ENCODE peak calls at places on chromosomes 7 and 10, in four cellular contexts. One of them, this sample, is unnamed.

GRCh38 chr7:41916450-41916927 is 213.6 kb upstream of the INHBA start:
- DNase-seq in lung: no peak
- DNase-seq in AG04450: peak; percentile 93
- DNase-seq in uterus: peak; percentile 52
- DNase-seq in this sample: no peak

GRCh38 chr7:109003742-109004141 is 434.1 kb downstream of the DNAJB9 start:
- DNase-seq in lung: peak; percentile 31
- DNase-seq in AG04450: no peak
- DNase-seq in uterus: no peak
- DNase-seq in this sample: no peak

GRCh38 chr7:22651534-22652243 is 75.3 kb upstream of the IL6 start:
- DNase-seq in lung: no peak
- DNase-seq in AG04450: no peak
- DNase-seq in uterus: no peak
- DNase-seq in this sample: no peak

GRCh38 chr10:124879136-124879535 is 62.8 kb upstream of the ZRANB1 start:
- DNase-seq in lung: no peak
- DNase-seq in AG04450: no peak
- DNase-seq in uterus: no peak
- DNase-seq in this sample: no peak

GRCh38 chr7:46651561-46652088 is 730.6 kb upstream of the IGFBP3 start:
- DNase-seq in lung: no peak
- DNase-seq in AG04450: no peak
- DNase-seq in uterus: no peak
- DNase-seq in this sample: no peak

GRCh38 chr7:123747620-123748141 is 1.1 kb downstream of the WASL start:
- DNase-seq in lung: peak; percentile 61
- DNase-seq in AG04450: peak; percentile 68
- DNase-seq in uterus: peak; percentile 28
- DNase-seq in this sample: no peak

GRCh38 chr7:104971290-104972071 is 42.5 kb upstream of the KMT2E start:
- DNase-seq in lung: no peak
- DNase-seq in AG04450: no peak
- DNase-seq in uterus: no peak
- DNase-seq in this sample: no peak

GRCh38 chr10:31851216-31851615 is 77.4 kb downstream of the ARHGAP12 start:
- DNase-seq in lung: no peak
- DNase-seq in AG04450: no peak
- DNase-seq in uterus: no peak
- DNase-seq in this sample: no peak

GRCh38 chr10:84221916-84222315 is 3.4 kb downstream of the LRIT2 start:
- DNase-seq in lung: no peak
- DNase-seq in AG04450: no peak
- DNase-seq in uterus: no peak
- DNase-seq in this sample: no peak

GRCh38 chr10:130728531-130729215 is 582.8 kb downstream of the TCERG1L start:
- DNase-seq in lung: no peak
- DNase-seq in AG04450: no peak
- DNase-seq in uterus: no peak
- DNase-seq in this sample: no peak

GRCh38 chr7:159070422-159071148 is 74.1 kb downstream of the VIPR2 start:
- DNase-seq in lung: no peak
- DNase-seq in AG04450: no peak
- DNase-seq in uterus: no peak
- DNase-seq in this sample: peak; percentile 65

GRCh38 chr7:44279731-44280505 is 45.5 kb downstream of the CAMK2B start:
- DNase-seq in lung: no peak
- DNase-seq in AG04450: no peak
- DNase-seq in uterus: peak; percentile 3
- DNase-seq in this sample: peak; percentile 49

GRCh38 chr10:42952931-42953683 is 123.8 kb upstream of the RET start:
- DNase-seq in lung: peak; percentile 26
- DNase-seq in AG04450: no peak
- DNase-seq in uterus: no peak
- DNase-seq in this sample: peak; percentile 79

GRCh38 chr10:110500515-110500905 is 2.8 kb downstream of the DUSP5 start:
- DNase-seq in lung: no peak
- DNase-seq in AG04450: no peak
- DNase-seq in uterus: peak; percentile 36
- DNase-seq in this sample: no peak

GRCh38 chr10:104309980-104310978 is 28.0 kb downstream of the ITPRIP start:
- DNase-seq in lung: no peak
- DNase-seq in AG04450: no peak
- DNase-seq in uterus: no peak
- DNase-seq in this sample: no peak

GRCh38 chr7:33537078-33537477 is 368.3 kb upstream of the BMPER start:
- DNase-seq in lung: no peak
- DNase-seq in AG04450: no peak
- DNase-seq in uterus: no peak
- DNase-seq in this sample: no peak

GRCh38 chr7:144796919-144797318 is 38.9 kb downstream of the TPK1 start:
- DNase-seq in lung: no peak
- DNase-seq in AG04450: no peak
- DNase-seq in uterus: no peak
- DNase-seq in this sample: no peak

GRCh38 chr7:129433823-129434171 is 435 bp upstream of the STRIP2 start:
- DNase-seq in lung: no peak
- DNase-seq in AG04450: no peak
- DNase-seq in uterus: no peak
- DNase-seq in this sample: no peak

GRCh38 chr10:129345763-129346162 is 121.3 kb upstream of the MGMT start:
- DNase-seq in lung: no peak
- DNase-seq in AG04450: no peak
- DNase-seq in uterus: no peak
- DNase-seq in this sample: no peak

GRCh38 chr10:105291571-105291970 is 650.5 kb downstream of the SORCS3 start:
- DNase-seq in lung: no peak
- DNase-seq in AG04450: no peak
- DNase-seq in uterus: no peak
- DNase-seq in this sample: no peak

GRCh38 chr10:8053446-8054242 is 844 bp upstream of the GATA3 start:
- DNase-seq in lung: peak; percentile 71
- DNase-seq in AG04450: peak; percentile 23
- DNase-seq in uterus: peak; percentile 35
- DNase-seq in this sample: no peak

GRCh38 chr10:125023862-125024495 is 82.1 kb downstream of the ZRANB1 start:
- DNase-seq in lung: no peak
- DNase-seq in AG04450: no peak
- DNase-seq in uterus: peak; percentile 64
- DNase-seq in this sample: no peak

GRCh38 chr10:31158000-31158658 is 126.5 kb upstream of the ZNF438 start:
- DNase-seq in lung: no peak
- DNase-seq in AG04450: peak; percentile 54
- DNase-seq in uterus: no peak
- DNase-seq in this sample: no peak

GRCh38 chr10:59900044-59900727 is 6.2 kb downstream of the CCDC6 start:
- DNase-seq in lung: no peak
- DNase-seq in AG04450: no peak
- DNase-seq in uterus: no peak
- DNase-seq in this sample: no peak

GRCh38 chr7:92720604-92721350 is 115.6 kb downstream of the CDK6 start:
- DNase-seq in lung: no peak
- DNase-seq in AG04450: no peak
- DNase-seq in uterus: no peak
- DNase-seq in this sample: no peak

GRCh38 chr7:112134039-112134438 is 72.2 kb downstream of the DOCK4 start:
- DNase-seq in lung: no peak
- DNase-seq in AG04450: no peak
- DNase-seq in uterus: no peak
- DNase-seq in this sample: no peak

GRCh38 chr10:119113805-119114732 is 10.2 kb downstream of the DENND10 start:
- DNase-seq in lung: no peak
- DNase-seq in AG04450: peak; percentile 85
- DNase-seq in uterus: peak; percentile 37
- DNase-seq in this sample: no peak

GRCh38 chr7:29265208-29265923 is 70.8 kb downstream of the CHN2 start:
- DNase-seq in lung: no peak
- DNase-seq in AG04450: no peak
- DNase-seq in uterus: no peak
- DNase-seq in this sample: no peak

GRCh38 chr10:31315453-31315852 is 3.6 kb upstream of the ZEB1 start:
- DNase-seq in lung: no peak
- DNase-seq in AG04450: no peak
- DNase-seq in uterus: no peak
- DNase-seq in this sample: no peak

GRCh38 chr7:37247881-37248280 is 200.8 kb downstream of the ELMO1 start:
- DNase-seq in lung: no peak
- DNase-seq in AG04450: no peak
- DNase-seq in uterus: peak; percentile 15
- DNase-seq in this sample: no peak

GRCh38 chr10:53209941-53210611 is 437.5 kb upstream of the MBL2 start:
- DNase-seq in lung: no peak
- DNase-seq in AG04450: no peak
- DNase-seq in uterus: no peak
- DNase-seq in this sample: no peak

GRCh38 chr7:117741962-117742361 is 131.3 kb downstream of the CTTNBP2 start:
- DNase-seq in lung: no peak
- DNase-seq in AG04450: peak; percentile 53
- DNase-seq in uterus: no peak
- DNase-seq in this sample: no peak

GRCh38 chr10:119165171-119166110 is at the start of gene SFXN4:
- DNase-seq in lung: peak; percentile 78
- DNase-seq in AG04450: no peak
- DNase-seq in uterus: peak; percentile 68
- DNase-seq in this sample: no peak

GRCh38 chr10:94046152-94046551 is 52.4 kb downstream of the PLCE1 start:
- DNase-seq in lung: no peak
- DNase-seq in AG04450: no peak
- DNase-seq in uterus: no peak
- DNase-seq in this sample: no peak

GRCh38 chr7:102996957-102997356 is 77.6 kb downstream of the FBXL13 start:
- DNase-seq in lung: no peak
- DNase-seq in AG04450: no peak
- DNase-seq in uterus: no peak
- DNase-seq in this sample: no peak

GRCh38 chr7:102993532-102994029 is 80.8 kb downstream of the LRRC17 start:
- DNase-seq in lung: no peak
- DNase-seq in AG04450: peak; percentile 79
- DNase-seq in uterus: peak; percentile 57
- DNase-seq in this sample: no peak

GRCh38 chr7:102992820-102993531 is 80.2 kb downstream of the LRRC17 start:
- DNase-seq in lung: no peak
- DNase-seq in AG04450: peak; percentile 26
- DNase-seq in uterus: no peak
- DNase-seq in this sample: no peak

GRCh38 chr7:102992509-102992819 is 79.7 kb downstream of the LRRC17 start:
- DNase-seq in lung: no peak
- DNase-seq in AG04450: no peak
- DNase-seq in uterus: no peak
- DNase-seq in this sample: no peak

GRCh38 chr7:102994567-102994966 is 80.0 kb downstream of the FBXL13 start:
- DNase-seq in lung: no peak
- DNase-seq in AG04450: no peak
- DNase-seq in uterus: no peak
- DNase-seq in this sample: no peak
- TF ChIP-seq CTCF in lung: no peak
- TF ChIP-seq CTCF in AG04450: no peak
- TF ChIP-seq CTCF in uterus: no peak
- TF ChIP-seq CTCF in this sample: no peak

DNA sequence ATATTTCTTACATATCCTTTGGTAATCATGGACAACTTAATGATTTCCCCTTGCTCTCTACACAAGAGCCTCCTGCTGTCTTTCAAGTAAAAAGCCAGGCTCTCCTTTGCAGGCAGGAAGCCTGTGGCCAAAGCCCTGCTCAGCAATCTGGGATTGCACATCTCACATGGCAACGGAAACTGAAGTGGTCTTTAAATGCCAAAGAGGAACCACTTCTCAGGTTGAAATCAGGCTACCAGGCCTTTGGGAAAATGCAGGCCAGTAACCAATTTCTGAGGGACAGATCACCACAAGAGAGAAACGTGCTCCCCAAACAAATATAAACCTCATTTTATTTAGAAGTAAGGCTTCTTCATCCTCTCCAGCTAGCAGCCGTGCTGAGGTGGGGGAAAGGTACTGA is 86.6 kb upstream of the IKZF1 start:
- DNase-seq in lung: no peak
- DNase-seq in AG04450: no peak
- DNase-seq in uterus: no peak
- DNase-seq in this sample: peak; percentile 69
- H3K27ac ChIP-seq in lung: no peak overlapping the region
- H3K27ac ChIP-seq in AG04450: no peak overlapping the region
- H3K27ac ChIP-seq in uterus: no peak overlapping the region
- H3K27ac ChIP-seq in this sample: no peak overlapping the region

GRCh38 chr7:157495594-157495993 is 158.8 kb downstream of the DNAJB6 start:
- DNase-seq in lung: no peak
- DNase-seq in AG04450: no peak
- DNase-seq in uterus: no peak
- DNase-seq in this sample: no peak
- H3K9me3 ChIP-seq in lung: peaks cover 5% of the 10 kb centered on the region
- H3K9me3 ChIP-seq in AG04450: peaks cover 58% of the 10 kb centered on the region
- H3K9me3 ChIP-seq in uterus: no peaks in the 10 kb centered on the region
- H3K9me3 ChIP-seq in this sample: no peaks in the 10 kb centered on the region

GRCh38 chr7:146654048-146654447 is 537.4 kb downstream of the CNTNAP2 start:
- DNase-seq in lung: no peak
- DNase-seq in AG04450: no peak
- DNase-seq in uterus: no peak
- DNase-seq in this sample: no peak

GRCh38 chr7:146659732-146660131 is 543.1 kb downstream of the CNTNAP2 start:
- DNase-seq in lung: no peak
- DNase-seq in AG04450: no peak
- DNase-seq in uterus: no peak
- DNase-seq in this sample: no peak

GRCh38 chr7:146655928-146656797 is 539.6 kb downstream of the CNTNAP2 start:
- DNase-seq in lung: no peak
- DNase-seq in AG04450: no peak
- DNase-seq in uterus: no peak
- DNase-seq in this sample: no peak

GRCh38 chr7:146658604-146659003 is 542.0 kb downstream of the CNTNAP2 start:
- DNase-seq in lung: no peak
- DNase-seq in AG04450: no peak
- DNase-seq in uterus: no peak
- DNase-seq in this sample: no peak

GRCh38 chr7:146656988-146657387 is 540.4 kb downstream of the CNTNAP2 start:
- DNase-seq in lung: no peak
- DNase-seq in AG04450: no peak
- DNase-seq in uterus: no peak
- DNase-seq in this sample: no peak
- TF ChIP-seq CTCF in lung: no peak
- TF ChIP-seq CTCF in AG04450: no peak
- TF ChIP-seq CTCF in uterus: no peak
- TF ChIP-seq CTCF in this sample: no peak

GRCh38 chr7:18638594-18639452 is 143.3 kb downstream of the HDAC9 start:
- DNase-seq in lung: no peak
- DNase-seq in AG04450: no peak
- DNase-seq in uterus: peak; percentile 52
- DNase-seq in this sample: no peak
- H3K27ac ChIP-seq in lung: no peak overlapping the region
- H3K27ac ChIP-seq in AG04450: no peak overlapping the region
- H3K27ac ChIP-seq in uterus: peak overlapping the region; percentile 78
- H3K27ac ChIP-seq in this sample: peak overlapping the region; percentile 69